ENCODE peak calls at places on chromosome 1, in five cellular contexts. M, L, C, P and B are unnamed samples.

GRCh38 chr1:112889052-112889451 is 66.9 kb downstream of the SLC16A1 start:
- DNase-seq in M (no peak), L (no peak), C (no peak), P (no peak), B (no peak)

GRCh38 chr1:172255223-172255560 is 165.3 kb upstream of the C1orf105 start:
- DNase-seq in M (no peak), L (no peak), C (no peak), P (no peak), B (no peak)

GRCh38 chr1:53658489-53659230 is 80.3 kb downstream of the GLIS1 start:
- DNase-seq in M (no peak), L (no peak), C (no peak), P (no peak), B (no peak)

GRCh38 chr1:159896086-159896930 is 3.7 kb downstream of the CFAP45 start:
- DNase-seq in M (no peak), L (no peak), C (no peak), P (no peak), B (no peak)

GRCh38 chr1:222886194-222887126 is 71.6 kb downstream of the DISP1 start:
- DNase-seq in M (no peak), L (no peak), C (no peak), P (no peak), B (no peak)

GRCh38 chr1:205313681-205314308 is 7.8 kb downstream of the NUAK2 start:
- DNase-seq in M (peak; percentile 60), L (no peak), C (no peak), P (peak; percentile 79), B (peak; percentile 55)

GRCh38 chr1:101237229-101237837 is 514 bp downstream of the S1PR1 start:
- DNase-seq in M (peak; percentile 71), L (no peak), C (no peak), P (no peak), B (no peak)

GRCh38 chr1:231512147-231512698 is 16.2 kb upstream of the TSNAX start:
- DNase-seq in M (peak; percentile 94), L (no peak), C (no peak), P (no peak), B (no peak)

GRCh38 chr1:19813651-19813960 is 1.5 kb downstream of the RNF186 start:
- DNase-seq in M (no peak), L (no peak), C (no peak), P (no peak), B (no peak)

GRCh38 chr1:76336951-76337371 is 262.4 kb downstream of the ST6GALNAC3 start:
- DNase-seq in M (no peak), L (peak; percentile 45), C (no peak), P (no peak), B (peak; percentile 60)

GRCh38 chr1:35661474-35661795 is 20.1 kb upstream of the PSMB2 start:
- DNase-seq in M (no peak), L (no peak), C (no peak), P (no peak), B (no peak)

GRCh38 chr1:214862421-214862820 is 220.1 kb upstream of the KCNK2 start:
- DNase-seq in M (no peak), L (no peak), C (no peak), P (no peak), B (no peak)

GRCh38 chr1:8142955-8143629 is 117.0 kb upstream of the ERRFI1 start:
- DNase-seq in M (no peak), L (no peak), C (no peak), P (no peak), B (no peak)

GRCh38 chr1:117067528-117068370 is 7.6 kb downstream of the TTF2 start:
- DNase-seq in M (peak; percentile 30), L (peak; percentile 70), C (no peak), P (peak; percentile 23), B (peak; percentile 35)

GRCh38 chr1:172399369-172400072 is 21.0 kb upstream of the C1orf105 start:
- DNase-seq in M (peak; percentile 91), L (no peak), C (no peak), P (peak; percentile 16), B (no peak)

GRCh38 chr1:178491721-178492120 is 5.0 kb downstream of the CLEC20A start:
- DNase-seq in M (no peak), L (no peak), C (no peak), P (no peak), B (no peak)